ENCODE peak calls at places on chromosomes 4 and X, in nine cellular contexts. K is transverse colon; S is fibroblast of pulmonary artery; Q is CD4-positive, alpha-beta memory T cell; F is kidney epithelial cell; A is esophagus muscularis mucosa; Z is GM12864; Y is epithelial cell of esophagus; L is SK-N-SH. J is an unnamed sample.

GRCh38 chrX:38805294-38806053 is 4.2 kb downstream of the MID1IP1 start:
- DNase-seq in K (peak), S (peak), Q (peak), F (no peak), A (no peak), Z (no peak), Y (peak), L (peak), J (peak)

GRCh38 chr4:163542275-163542674 is 47.8 kb downstream of the TMA16 start:
- DNase-seq in K (no peak), S (peak), Q (no peak), F (peak), A (no peak), Z (no peak), Y (peak), L (no peak), J (no peak)

GRCh38 chr4:105624530-105624929 is 72.1 kb downstream of the ARHGEF38 start:
- DNase-seq in K (no peak), S (peak), Q (no peak), F (no peak), A (no peak), Z (no peak), Y (peak), L (no peak), J (peak)

GRCh38 chr4:25467843-25468242 is 90.8 kb downstream of the ANAPC4 start:
- DNase-seq in K (no peak), S (peak), Q (no peak), F (no peak), A (no peak), Z (no peak), Y (no peak), L (no peak), J (no peak)

GRCh38 chr4:165199722-165200121 is 7.6 kb upstream of the KLHL2 start:
- DNase-seq in K (no peak), S (no peak), Q (no peak), F (no peak), A (no peak), Z (no peak), Y (peak), L (no peak), J (no peak)

GRCh38 chr4:18077808-18078207 is 56.3 kb upstream of the LCORL start:
- DNase-seq in K (no peak), S (no peak), Q (no peak), F (no peak), A (no peak), Z (no peak), Y (no peak), L (no peak), J (no peak)

GRCh38 chr4:1092026-1092982 is 21.1 kb downstream of the RNF212 start:
- DNase-seq in K (no peak), S (no peak), Q (no peak), F (no peak), A (no peak), Z (no peak), Y (no peak), L (no peak), J (no peak)

GRCh38 chr4:138669479-138670165 is 346.0 kb upstream of the NOCT start:
- DNase-seq in K (no peak), S (peak), Q (no peak), F (peak), A (no peak), Z (no peak), Y (peak), L (no peak), J (peak)

GRCh38 chr4:13378973-13379759 is 105.0 kb downstream of the RAB28 start:
- DNase-seq in K (no peak), S (no peak), Q (no peak), F (no peak), A (no peak), Z (no peak), Y (no peak), L (no peak), J (no peak)

GRCh38 chrX:22203186-22203585 is 69.5 kb upstream of the CBLL2 start:
- DNase-seq in K (no peak), S (no peak), Q (no peak), F (no peak), A (no peak), Z (no peak), Y (no peak), L (no peak), J (no peak)

GRCh38 chr4:145709843-145710242 is 29.9 kb downstream of the C4orf51 start:
- DNase-seq in K (no peak), S (peak), Q (no peak), F (peak), A (no peak), Z (no peak), Y (peak), L (no peak), J (peak)

GRCh38 chrX:10971759-10972158 is 139.4 kb upstream of the HCCS start:
- DNase-seq in K (no peak), S (no peak), Q (no peak), F (no peak), A (no peak), Z (no peak), Y (no peak), L (no peak), J (no peak)

GRCh38 chr4:112127736-112128322 is 17.4 kb upstream of the FAM241A start:
- DNase-seq in K (no peak), S (no peak), Q (no peak), F (no peak), A (no peak), Z (no peak), Y (peak), L (no peak), J (no peak)

GRCh38 chr4:188023682-188024081 is 28.1 kb downstream of the ZFP42 start:
- DNase-seq in K (no peak), S (no peak), Q (no peak), F (no peak), A (no peak), Z (no peak), Y (peak), L (no peak), J (no peak)

GRCh38 chr4:133058701-133059100 is 90.4 kb upstream of the PCDH10 start:
- DNase-seq in K (no peak), S (no peak), Q (no peak), F (no peak), A (no peak), Z (no peak), Y (no peak), L (no peak), J (no peak)

GRCh38 chr4:170089743-170090666 is at the start of gene AADAT:
- DNase-seq in K (peak), S (peak), Q (no peak), F (no peak), A (no peak), Z (no peak), Y (peak), L (peak), J (peak)

GRCh38 chrX:106168107-106168506 is at the start of gene PWWP3B:
- DNase-seq in K (peak), S (peak), Q (no peak), F (peak), A (no peak), Z (no peak), Y (peak), L (no peak), J (no peak)

GRCh38 chr4:150960079-150960478 is 55.0 kb downstream of the LRBA start:
- DNase-seq in K (no peak), S (peak), Q (no peak), F (no peak), A (no peak), Z (no peak), Y (peak), L (peak), J (peak)

GRCh38 chr4:165355900-165356300 is 22.9 kb upstream of the CPE start:
- DNase-seq in K (no peak), S (no peak), Q (no peak), F (no peak), A (no peak), Z (no peak), Y (peak), L (peak), J (peak)

GRCh38 chr4:170271723-170272122 is 182.0 kb upstream of the AADAT start:
- DNase-seq in K (no peak), S (no peak), Q (no peak), F (no peak), A (no peak), Z (no peak), Y (no peak), L (no peak), J (no peak)

GRCh38 chr4:139651282-139652194 is 14.1 kb upstream of the MGST2 start:
- DNase-seq in K (peak), S (peak), Q (peak), F (peak), A (no peak), Z (peak), Y (peak), L (peak), J (peak)

GRCh38 chr4:127622923-127623754 is 9.6 kb upstream of the INTU start:
- DNase-seq in K (peak), S (no peak), Q (no peak), F (no peak), A (no peak), Z (no peak), Y (peak), L (peak), J (peak)

GRCh38 chr4:127622621-127622922 is 10.2 kb upstream of the INTU start:
- DNase-seq in K (no peak), S (no peak), Q (no peak), F (no peak), A (no peak), Z (no peak), Y (no peak), L (no peak), J (no peak)

GRCh38 chr4:127624176-127624575 is 8.6 kb upstream of the INTU start:
- DNase-seq in K (no peak), S (no peak), Q (no peak), F (no peak), A (no peak), Z (no peak), Y (no peak), L (no peak), J (no peak)

GRCh38 chr4:127618427-127618826 is 14.3 kb upstream of the INTU start:
- DNase-seq in K (no peak), S (no peak), Q (no peak), F (no peak), A (no peak), Z (no peak), Y (no peak), L (no peak), J (no peak)

DNA sequence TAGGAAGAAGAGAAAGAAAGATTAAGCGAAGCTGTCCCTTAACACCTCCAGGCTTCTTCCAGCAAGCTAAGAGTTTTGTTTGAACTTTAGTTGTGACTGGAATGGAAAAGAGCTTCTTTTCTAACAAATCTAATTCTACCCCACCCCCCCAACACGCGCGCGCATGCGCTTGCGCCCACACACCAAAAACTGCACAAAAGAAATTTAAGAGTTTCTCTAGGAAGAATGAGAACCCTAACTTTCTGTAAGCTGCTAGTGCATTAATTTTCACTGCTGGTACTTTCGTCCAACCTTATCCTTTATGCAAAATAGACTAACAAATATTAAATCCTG is 9.0 kb upstream of the INTU start:
- DNase-seq in K (no peak), S (peak), Q (no peak), F (no peak), A (no peak), Z (no peak), Y (no peak), L (no peak), J (peak)
- H3K4me3 ChIP-seq in K (peak), S (peak), Q (no peak), F (peak), A (peak), Z (no peak), Y (peak), L (no peak), J (peak)

DNA sequence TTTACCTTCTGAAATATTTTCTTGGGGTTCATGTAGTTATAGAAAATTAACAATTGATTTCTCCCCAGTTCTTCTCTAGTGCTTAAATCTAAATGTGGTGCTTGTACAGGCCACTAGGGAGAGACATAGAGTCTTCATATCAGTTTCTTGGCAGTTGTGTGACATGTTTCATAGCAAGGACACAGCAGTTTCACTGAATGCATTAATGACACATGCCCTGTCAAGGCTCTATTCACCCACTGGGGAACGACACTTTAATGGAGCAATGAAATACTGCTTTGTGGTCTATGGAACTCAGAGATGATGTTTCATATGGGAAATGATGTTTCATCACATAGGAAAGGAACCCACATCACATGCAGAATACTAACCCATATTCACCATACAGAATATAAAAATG is 2.8 kb downstream of the VEGFC start:
- DNase-seq in K (no peak), S (peak), Q (no peak), F (peak), A (no peak), Z (peak), Y (peak), L (peak), J (peak)
- H3K4me3 ChIP-seq in K (no peak), S (peak), Q (no peak), F (no peak), A (no peak), Z (no peak), Y (peak), L (peak), J (peak)

GRCh38 chrX:97320305-97320704 is 436.6 kb downstream of the RPA4 start:
- DNase-seq in K (no peak), S (no peak), Q (no peak), F (no peak), A (no peak), Z (no peak), Y (no peak), L (no peak), J (no peak)
- H3K4me3 ChIP-seq in K (no peak), S (no peak), Q (no peak), F (no peak), A (no peak), Z (no peak), Y (no peak), L (no peak), J (no peak)

DNA sequence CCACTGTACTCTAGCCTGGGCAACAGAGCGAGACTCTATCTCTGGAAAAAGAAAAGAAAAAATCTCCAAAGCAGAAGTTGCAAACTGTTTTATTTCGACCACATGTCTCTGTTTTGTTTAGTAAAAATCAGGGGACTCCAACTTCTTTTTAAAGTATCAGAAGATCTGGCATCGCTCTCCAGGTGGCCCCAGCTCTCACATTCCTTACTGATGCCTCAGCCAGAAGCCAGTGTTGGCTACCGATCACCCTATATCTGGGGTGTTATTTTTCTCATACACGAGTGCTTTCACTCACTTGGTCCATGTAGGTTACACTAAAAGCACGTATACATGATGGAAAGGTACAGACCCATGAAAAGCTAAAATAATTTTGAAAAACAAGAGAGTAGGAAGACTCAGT is 8.3 kb downstream of the MPP1 start:
- DNase-seq in K (no peak), S (peak), Q (no peak), F (no peak), A (no peak), Z (no peak), Y (no peak), L (no peak), J (no peak)
- H3K4me3 ChIP-seq in K (no peak), S (no peak), Q (no peak), F (no peak), A (no peak), Z (no peak), Y (no peak), L (no peak), J (no peak)

DNA sequence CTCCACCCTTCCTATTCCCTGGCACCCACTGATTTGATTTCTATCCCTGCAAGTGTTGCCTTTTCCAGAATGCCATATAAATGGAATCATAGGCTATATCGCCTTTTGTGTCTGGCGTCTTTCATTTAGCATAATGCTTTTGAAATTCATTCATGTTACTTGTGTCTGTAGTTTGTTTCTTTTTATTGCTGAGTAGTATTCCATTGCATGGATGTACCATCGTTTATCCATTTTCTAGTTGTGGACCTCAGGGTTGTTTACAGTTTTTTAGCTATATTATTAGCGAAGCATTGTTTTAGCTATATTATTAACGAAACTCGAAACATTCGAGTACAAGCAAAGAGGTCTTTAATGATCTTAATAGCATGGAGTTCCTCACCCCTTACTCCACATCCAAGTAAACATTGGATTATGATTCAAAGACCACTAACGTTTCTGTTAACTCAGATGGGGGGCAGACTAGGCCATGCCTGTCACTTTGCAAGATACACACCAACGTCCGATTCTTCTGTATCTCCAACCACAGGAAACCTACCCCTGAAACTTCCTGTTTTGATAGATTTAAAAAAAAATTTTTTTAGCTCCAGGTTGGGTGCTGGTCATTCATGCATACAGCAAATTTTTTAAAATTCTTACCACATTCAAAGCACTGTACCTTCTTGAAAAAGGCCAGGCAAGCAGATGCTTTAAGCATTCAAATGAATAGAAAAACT is 1.1 kb downstream of the DCK start:
- DNase-seq in K (no peak), S (no peak), Q (no peak), F (no peak), A (no peak), Z (peak), Y (no peak), L (no peak), J (no peak)
- H3K4me3 ChIP-seq in K (peak), S (peak), Q (peak), F (peak), A (peak), Z (peak), Y (peak), L (peak), J (peak)

GRCh38 chrX:49226946-49227345 is 6.2 kb downstream of the CACNA1F start:
- DNase-seq in K (no peak), S (no peak), Q (no peak), F (no peak), A (no peak), Z (no peak), Y (no peak), L (no peak), J (peak)

GRCh38 chrX:49227726-49228125 is 5.4 kb downstream of the CACNA1F start:
- DNase-seq in K (no peak), S (no peak), Q (no peak), F (no peak), A (no peak), Z (no peak), Y (no peak), L (no peak), J (peak)

GRCh38 chrX:49230500-49231232 is 2.5 kb downstream of the CACNA1F start:
- DNase-seq in K (peak), S (no peak), Q (peak), F (no peak), A (no peak), Z (no peak), Y (peak), L (no peak), J (peak)

GRCh38 chrX:49225858-49226257 is 7.3 kb downstream of the CACNA1F start:
- DNase-seq in K (no peak), S (no peak), Q (no peak), F (no peak), A (no peak), Z (no peak), Y (no peak), L (no peak), J (peak)

GRCh38 chrX:49228185-49228584 is 5.0 kb downstream of the CACNA1F start:
- DNase-seq in K (no peak), S (no peak), Q (no peak), F (no peak), A (no peak), Z (no peak), Y (no peak), L (no peak), J (no peak)
- H3K4me3 ChIP-seq in K (no peak), S (no peak), Q (no peak), F (no peak), A (no peak), Z (no peak), Y (no peak), L (no peak), J (no peak)

GRCh38 chrX:139831689-139832456 is 101.0 kb downstream of the ATP11C start:
- DNase-seq in K (no peak), S (peak), Q (no peak), F (no peak), A (no peak), Z (no peak), Y (peak), L (no peak), J (peak)
- H3K4me3 ChIP-seq in K (no peak), S (peak), Q (no peak), F (no peak), A (no peak), Z (no peak), Y (no peak), L (no peak), J (no peak)

GRCh38 chr4:185504098-185505047 is 30.9 kb downstream of the PDLIM3 start:
- DNase-seq in K (peak), S (peak), Q (no peak), F (peak), A (no peak), Z (no peak), Y (no peak), L (no peak), J (no peak)
- H3K4me3 ChIP-seq in K (no peak), S (no peak), Q (no peak), F (peak), A (no peak), Z (no peak), Y (no peak), L (no peak), J (peak)